ENCODE peak calls at places on chromosomes 6 and 20, in five cellular contexts. I is nephron progenitor cell, R is putamen, N is right cardiac atrium, H is mesenchymal stem cell. S is an unnamed sample.

GRCh38 chr6:156771047-156771446 is 6.1 kb upstream of the ARID1B start:
- DNase-seq in I (no peak), R (no peak), N (no peak), H (no peak), S (no peak)

GRCh38 chr20:59955131-59955796 is 3.0 kb upstream of the CDH26 start:
- DNase-seq in I (no peak), R (peak; percentile 60), N (no peak), H (peak; percentile 27), S (peak; percentile 56)

GRCh38 chr20:12207875-12208274 is 290.2 kb downstream of the BTBD3 start:
- DNase-seq in I (peak; percentile 41), R (no peak), N (no peak), H (peak; percentile 41), S (no peak)

GRCh38 chr20:46108976-46109375 is 9.1 kb upstream of the CD40 start:
- DNase-seq in I (no peak), R (no peak), N (no peak), H (no peak), S (no peak)

GRCh38 chr6:55798571-55798970 is 76.8 kb downstream of the BMP5 start:
- DNase-seq in I (no peak), R (no peak), N (no peak), H (no peak), S (no peak)

GRCh38 chr6:151550618-151551017 is 56.8 kb downstream of the CCDC170 start:
- DNase-seq in I (no peak), R (no peak), N (no peak), H (no peak), S (no peak)

GRCh38 chr20:10540636-10541493 is 105.8 kb downstream of the SLX4IP start:
- DNase-seq in I (no peak), R (no peak), N (no peak), H (peak; percentile 94), S (no peak)

GRCh38 chr20:37234254-37234581 is 27.4 kb downstream of the GHRH start:
- DNase-seq in I (no peak), R (no peak), N (no peak), H (no peak), S (no peak)

GRCh38 chr6:149961728-149962425 is 1.9 kb upstream of the ULBP1 start:
- DNase-seq in I (no peak), R (no peak), N (no peak), H (no peak), S (no peak)

GRCh38 chr6:129135421-129135820 is 252.5 kb downstream of the LAMA2 start:
- DNase-seq in I (no peak), R (no peak), N (no peak), H (no peak), S (no peak)

GRCh38 chr6:27161946-27162603 is 85.4 kb upstream of the PRSS16 start:
- DNase-seq in I (peak; percentile 58), R (peak; percentile 49), N (no peak), H (peak; percentile 58), S (peak; percentile 68)

GRCh38 chr20:33399924-33400323 is 1.4 kb downstream of the CDK5RAP1 start:
- DNase-seq in I (no peak), R (no peak), N (no peak), H (no peak), S (no peak)

GRCh38 chr6:155103816-155104366 is 108.8 kb downstream of the TIAM2 start:
- DNase-seq in I (no peak), R (no peak), N (no peak), H (peak; percentile 33), S (no peak)

GRCh38 chr6:137216875-137217553 is 2.2 kb downstream of the IFNGR1 start:
- DNase-seq in I (no peak), R (no peak), N (peak; percentile 53), H (no peak), S (no peak)

GRCh38 chr6:137693737-137694136 is 173.3 kb upstream of the TNFAIP3 start:
- DNase-seq in I (no peak), R (no peak), N (no peak), H (no peak), S (no peak)

GRCh38 chr6:69735029-69735428 is 61.8 kb downstream of the LMBRD1 start:
- DNase-seq in I (peak; percentile 2), R (no peak), N (no peak), H (no peak), S (no peak)

GRCh38 chr6:71724456-71725180 is 161.7 kb upstream of the RIMS1 start:
- DNase-seq in I (no peak), R (no peak), N (no peak), H (no peak), S (no peak)

GRCh38 chr20:4063631-4064030 is 48.3 kb upstream of the RNF24 start:
- DNase-seq in I (no peak), R (no peak), N (no peak), H (no peak), S (no peak)

GRCh38 chr20:48788486-48789072 is 39.2 kb downstream of the PREX1 start:
- DNase-seq in I (no peak), R (no peak), N (no peak), H (no peak), S (no peak)

GRCh38 chr20:2804041-2804828 is 3.8 kb upstream of the CPXM1 start:
- DNase-seq in I (no peak), R (no peak), N (no peak), H (no peak), S (no peak)

GRCh38 chr20:53088786-53089185 is 116.6 kb downstream of the TSHZ2 start:
- DNase-seq in I (no peak), R (no peak), N (no peak), H (no peak), S (peak; percentile 8)

GRCh38 chr20:51233345-51233744 is 210.4 kb upstream of the KCNG1 start:
- DNase-seq in I (no peak), R (no peak), N (no peak), H (no peak), S (no peak)

GRCh38 chr6:158653577-158654354 is 3.9 kb downstream of the SYTL3 start:
- DNase-seq in I (no peak), R (no peak), N (no peak), H (peak; percentile 56), S (no peak)

GRCh38 chr6:374956-375355 is 16.6 kb upstream of the IRF4 start:
- DNase-seq in I (no peak), R (no peak), N (no peak), H (no peak), S (no peak)

GRCh38 chr6:38349795-38350194 is 289.9 kb downstream of the BTBD9 start:
- DNase-seq in I (no peak), R (no peak), N (no peak), H (peak; percentile 83), S (no peak)

GRCh38 chr6:112202639-112203341 is 51.6 kb downstream of the LAMA4 start:
- DNase-seq in I (no peak), R (no peak), N (no peak), H (peak; percentile 45), S (no peak)

GRCh38 chr20:48606117-48606840 is 221.5 kb downstream of the PREX1 start:
- DNase-seq in I (no peak), R (no peak), N (peak; percentile 13), H (no peak), S (no peak)

GRCh38 chr20:50728486-50728980 is 2.8 kb upstream of the PARD6B start:
- DNase-seq in I (no peak), R (no peak), N (no peak), H (no peak), S (no peak)

GRCh38 chr20:51738877-51739447 is 29.2 kb downstream of the ATP9A start:
- DNase-seq in I (no peak), R (no peak), N (no peak), H (no peak), S (no peak)

GRCh38 chr6:20403766-20404640 is 2.3 kb downstream of the E2F3 start:
- DNase-seq in I (no peak), R (peak; percentile 16), N (no peak), H (peak; percentile 84), S (peak; percentile 18)

GRCh38 chr20:840858-841567 is 7.5 kb downstream of the FAM110A start:
- DNase-seq in I (peak; percentile 44), R (no peak), N (peak; percentile 61), H (no peak), S (no peak)

GRCh38 chr6:46331461-46331860 is 159.8 kb downstream of the RCAN2 start:
- DNase-seq in I (no peak), R (no peak), N (no peak), H (peak; percentile 9), S (no peak)

GRCh38 chr20:53517146-53517545 is 76.5 kb downstream of the ZNF217 start:
- DNase-seq in I (no peak), R (no peak), N (no peak), H (no peak), S (no peak)

GRCh38 chr6:167866642-167867041 is 39.9 kb downstream of the AFDN start:
- DNase-seq in I (no peak), R (no peak), N (no peak), H (no peak), S (no peak)

GRCh38 chr6:110002676-110003075 is 24.6 kb downstream of the GPR6 start:
- DNase-seq in I (no peak), R (peak; percentile 71), N (no peak), H (no peak), S (no peak)

S was measured in midbrain.